ENCODE peak calls at places on chromosomes 4 and X, in six cellular contexts. V is GM19239, O is immature natural killer cell, M is ovary, P is SHP77 treated with DMSO at 0.1 percent for 48 hours, R is progenitor cell of endocrine pancreas. X is an unnamed sample.

GRCh38 chr4:107988763-107989035 is 990 bp upstream of the HADH start:
- DNase-seq in R (no peak), V (no peak), O (no peak), M (no peak), P (no peak), X (no peak)

GRCh38 chr4:109977854-109978501 is 65.3 kb downstream of the EGF start:
- DNase-seq in R (no peak), O (peak; percentile 19), V (no peak), P (no peak), M (no peak), X (peak; percentile 26)

GRCh38 chrX:97315939-97316338 is 432.2 kb downstream of the RPA4 start:
- DNase-seq in V (no peak), M (no peak), R (no peak), P (no peak), O (no peak), X (no peak)

GRCh38 chrX:10414872-10415703 is 205.3 kb downstream of the MID1 start:
- DNase-seq in R (no peak), P (no peak), M (no peak), V (no peak), O (no peak), X (no peak)

GRCh38 chr4:140309124-140309870 is 64.1 kb upstream of the SCOC start:
- DNase-seq in M (no peak), P (no peak), R (no peak), O (no peak), V (no peak), X (no peak)

GRCh38 chrX:78822157-78822683 is 74.7 kb downstream of the LPAR4 start:
- DNase-seq in O (no peak), P (no peak), R (no peak), M (no peak), V (no peak), X (no peak)

GRCh38 chrX:115372026-115372610 is 82.6 kb downstream of the LUZP4 start:
- DNase-seq in O (no peak), V (no peak), P (no peak), M (no peak), R (no peak), X (no peak)

GRCh38 chr4:109947457-109947856 is 34.8 kb downstream of the EGF start:
- DNase-seq in M (no peak), V (no peak), O (no peak), P (no peak), R (no peak), X (no peak)

GRCh38 chr4:52545099-52546069 is 113.7 kb downstream of the USP46 start:
- DNase-seq in R (peak; percentile 71), V (peak; percentile 54), O (peak; percentile 39), P (peak; percentile 70), M (peak; percentile 82), X (peak; percentile 56)

GRCh38 chr4:107755841-107756356 is 35.9 kb upstream of the PAPSS1 start:
- DNase-seq in P (no peak), R (no peak), M (no peak), V (no peak), O (no peak), X (no peak)

GRCh38 chr4:103895876-103896465 is 176.2 kb upstream of the TACR3 start:
- DNase-seq in P (no peak), V (no peak), R (no peak), M (no peak), O (no peak), X (no peak)

GRCh38 chr4:73822389-73822788 is 14.1 kb upstream of the CXCL6 start:
- DNase-seq in R (no peak), P (no peak), V (no peak), O (no peak), M (no peak), X (no peak)